ENCODE peak calls at places on chromosomes 13 and 19, in five cellular contexts. A is stimulated activated CD4-positive, alpha-beta T cell treated with anti-CD3 and anti-CD28 coated beads, Interleukin-15, amount 100 ng/mL, for 24 hours; F is stimulated activated CD8-positive, alpha-beta memory T cell treated with anti-CD3 and anti-CD28 coated beads, Interleukin-2, amount 100 ng/mL, for 1 hour; O is progenitor cell of endocrine pancreas; E is DMS 273 treated with DMSO at 0.1 percent for 48 hours. T is an unnamed sample.

GRCh38 chr19:57978586-57979289 is 4.4 kb upstream of the C19orf18 start:
- DNase-seq in O (no peak), E (no peak), A (no peak), F (no peak), T (no peak)

GRCh38 chr13:25468330-25469178 is 96.8 kb downstream of the ATP8A2 start:
- DNase-seq in A (peak; percentile 52), O (peak; percentile 49), F (no peak), E (peak; percentile 42), T (peak; percentile 85)

GRCh38 chr19:40177286-40178070 is 13.7 kb upstream of the MAP3K10 start:
- DNase-seq in A (no peak), O (no peak), E (no peak), F (no peak), T (no peak)

GRCh38 chr13:109647046-109647445 is 139.3 kb downstream of the IRS2 start:
- DNase-seq in A (no peak), E (no peak), F (no peak), O (no peak), T (no peak)

GRCh38 chr13:27965740-27966640 is 3.1 kb downstream of the CDX2 start:
- DNase-seq in O (no peak), E (no peak), F (no peak), A (no peak), T (peak; percentile 82)

GRCh38 chr19:2495130-2495641 is 19.3 kb downstream of the GADD45B start:
- DNase-seq in A (peak; percentile 12), O (no peak), F (no peak), E (no peak), T (peak; percentile 95)

GRCh38 chr19:48230555-48231129 is 25.1 kb downstream of the CARD8 start:
- DNase-seq in E (no peak), A (peak; percentile 45), F (no peak), O (no peak), T (no peak)

GRCh38 chr19:12788025-12788681 is 3.1 kb upstream of the JUNB start:
- DNase-seq in O (no peak), F (no peak), A (no peak), E (peak; percentile 41), T (no peak)

GRCh38 chr19:53908106-53908932 is 759 bp upstream of the CACNG7 start:
- DNase-seq in O (no peak), F (no peak), E (no peak), A (peak; percentile 76), T (peak; percentile 95)